ENCODE peak calls at places on chromosome 16, in ten cellular contexts. T, Q, N, D, L, E, P, Y, A and X are unnamed samples.

GRCh38 chr16:5884339-5884738 is 786.7 kb upstream of the EEF2KMT start:
- DNase-seq in T (no peak), Q (no peak), N (no peak), D (no peak), L (no peak), E (no peak), P (no peak), Y (no peak), A (no peak), X (no peak)

GRCh38 chr16:73183678-73184092 is 135.8 kb upstream of the ZFHX3 start:
- DNase-seq in T (no peak), Q (peak; percentile 80), N (no peak), D (no peak), L (no peak), E (no peak), P (peak; percentile 24), Y (no peak), A (no peak), X (peak; percentile 82)

GRCh38 chr16:76784530-76784929 is 406.5 kb upstream of the MON1B start:
- DNase-seq in T (no peak), Q (no peak), N (no peak), D (peak; percentile 24), L (no peak), E (no peak), P (no peak), Y (no peak), A (no peak), X (no peak)

GRCh38 chr16:8935989-8936388 is 27.7 kb downstream of the USP7 start:
- DNase-seq in T (peak; percentile 14), Q (no peak), N (no peak), D (peak; percentile 63), L (no peak), E (no peak), P (no peak), Y (no peak), A (no peak), X (no peak)

GRCh38 chr16:23608194-23608593 is 12.1 kb upstream of the NDUFAB1 start:
- DNase-seq in T (peak; percentile 84), Q (no peak), N (no peak), D (no peak), L (no peak), E (peak; percentile 33), P (peak; percentile 87), Y (no peak), A (peak; percentile 63), X (peak; percentile 95)

GRCh38 chr16:75921281-75921680 is 195.0 kb upstream of the CPHXL start:
- DNase-seq in T (no peak), Q (no peak), N (no peak), D (no peak), L (no peak), E (no peak), P (no peak), Y (no peak), A (no peak), X (no peak)

GRCh38 chr16:57017251-57017650 is 27.9 kb downstream of the NLRC5 start:
- DNase-seq in T (no peak), Q (no peak), N (no peak), D (no peak), L (no peak), E (no peak), P (peak; percentile 77), Y (no peak), A (no peak), X (peak; percentile 69)

GRCh38 chr16:2008009-2008526 is 1.6 kb downstream of the ZNF598 start:
- DNase-seq in T (peak; percentile 98), Q (peak; percentile 94), N (peak; percentile 65), D (peak; percentile 56), L (no peak), E (peak; percentile 88), P (peak; percentile 77), Y (peak; percentile 95), A (no peak), X (peak; percentile 72)

GRCh38 chr16:66950971-66951790 is 9.9 kb upstream of the CES3 start:
- DNase-seq in T (no peak), Q (no peak), N (no peak), D (no peak), L (no peak), E (no peak), P (no peak), Y (no peak), A (no peak), X (no peak)

GRCh38 chr16:9443864-9444263 is 352.4 kb downstream of the HAPSTR1 start:
- DNase-seq in T (no peak), Q (no peak), N (no peak), D (no peak), L (no peak), E (no peak), P (no peak), Y (no peak), A (no peak), X (no peak)

GRCh38 chr16:82758406-82758805 is 131.6 kb downstream of the CDH13 start:
- DNase-seq in T (no peak), Q (no peak), N (no peak), D (no peak), L (no peak), E (no peak), P (no peak), Y (no peak), A (no peak), X (no peak)

DNA sequence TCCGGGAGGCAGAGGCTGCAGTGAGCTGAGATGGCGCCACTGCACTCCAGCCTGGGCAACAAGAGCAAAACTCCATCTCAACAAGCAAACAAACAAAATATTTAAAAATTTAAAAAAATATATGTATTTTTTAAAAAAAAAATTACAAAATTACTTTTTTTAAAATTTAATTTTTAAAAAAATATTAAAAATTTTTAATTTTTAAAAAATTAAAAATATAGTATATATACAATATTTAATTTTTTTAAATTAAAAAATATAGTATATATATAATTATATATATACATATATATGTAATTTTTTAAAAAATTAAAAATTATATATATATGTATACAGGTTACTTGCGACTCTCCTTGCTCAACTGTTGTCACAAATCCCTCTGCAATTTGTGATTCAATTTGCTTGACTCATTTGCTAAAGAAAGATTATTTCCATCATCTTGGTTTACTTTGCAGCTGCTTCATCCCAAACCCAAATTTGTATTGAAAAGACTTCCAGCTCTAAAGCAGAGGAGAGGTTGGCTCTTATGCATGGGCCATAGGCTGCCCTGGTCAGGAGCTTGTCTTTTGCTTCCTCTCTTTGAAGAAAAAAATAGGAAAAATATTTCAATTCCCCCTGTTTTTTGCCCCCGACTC is 247.4 kb upstream of the IRX3 start:
- DNase-seq in T (no peak), Q (no peak), N (no peak), D (no peak), L (no peak), E (no peak), P (no peak), Y (no peak), A (no peak), X (no peak)
- TF ChIP-seq CTCF in T (no peak), Q (no peak), N (no peak), D (no peak), L (no peak), E (no peak), P (no peak), Y (no peak), A (no peak), X (no peak)

GRCh38 chr16:85853641-85854545 is 45.1 kb upstream of the IRF8 start:
- DNase-seq in T (no peak), Q (no peak), N (no peak), D (no peak), L (no peak), E (no peak), P (no peak), Y (peak; percentile 40), A (no peak), X (no peak)

GRCh38 chr16:85856585-85856984 is 42.4 kb upstream of the IRF8 start:
- DNase-seq in T (no peak), Q (no peak), N (no peak), D (peak; percentile 70), L (no peak), E (no peak), P (no peak), Y (no peak), A (no peak), X (no peak)

GRCh38 chr16:85854935-85855334 is 44.0 kb upstream of the IRF8 start:
- DNase-seq in T (no peak), Q (no peak), N (no peak), D (no peak), L (no peak), E (no peak), P (no peak), Y (no peak), A (no peak), X (no peak)

GRCh38 chr16:85857406-85857805 is 41.6 kb upstream of the IRF8 start:
- DNase-seq in T (no peak), Q (no peak), N (no peak), D (no peak), L (no peak), E (no peak), P (no peak), Y (peak; percentile 50), A (no peak), X (no peak)

GRCh38 chr16:85856054-85856453 is 42.9 kb upstream of the IRF8 start:
- DNase-seq in T (no peak), Q (no peak), N (no peak), D (no peak), L (no peak), E (no peak), P (no peak), Y (peak; percentile 34), A (no peak), X (no peak)
- TF ChIP-seq CTCF in T (no peak), Q (no peak), N (no peak), D (no peak), L (no peak), E (no peak), P (no peak), Y (no peak), A (no peak), X (no peak)

DNA sequence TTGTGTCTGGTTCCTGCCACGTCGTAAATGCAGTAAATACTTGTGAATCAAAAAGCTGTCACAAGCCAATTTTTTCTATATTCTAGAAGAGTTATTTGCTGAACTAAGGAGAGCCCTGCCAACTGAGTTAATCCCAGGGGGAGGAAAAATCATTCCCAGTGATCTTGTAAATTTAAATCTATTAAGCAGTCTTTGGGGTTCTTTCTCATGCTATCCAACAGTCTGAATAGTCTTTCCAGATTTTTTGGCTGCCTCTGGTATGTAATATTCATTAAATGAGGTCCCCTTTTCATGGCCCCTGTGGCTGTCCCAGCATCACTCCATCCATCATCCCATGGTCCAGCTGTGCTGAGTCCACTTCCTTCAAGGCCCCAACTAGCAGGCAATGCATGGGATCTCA is 46.7 kb downstream of the VAT1L start:
- DNase-seq in T (no peak), Q (peak; percentile 71), N (no peak), D (no peak), L (no peak), E (no peak), P (no peak), Y (no peak), A (no peak), X (no peak)
- TF ChIP-seq CTCF in T (no peak), Q (no peak), N (no peak), D (no peak), L (no peak), E (no peak), P (no peak), Y (no peak), A (no peak), X (no peak)

DNA sequence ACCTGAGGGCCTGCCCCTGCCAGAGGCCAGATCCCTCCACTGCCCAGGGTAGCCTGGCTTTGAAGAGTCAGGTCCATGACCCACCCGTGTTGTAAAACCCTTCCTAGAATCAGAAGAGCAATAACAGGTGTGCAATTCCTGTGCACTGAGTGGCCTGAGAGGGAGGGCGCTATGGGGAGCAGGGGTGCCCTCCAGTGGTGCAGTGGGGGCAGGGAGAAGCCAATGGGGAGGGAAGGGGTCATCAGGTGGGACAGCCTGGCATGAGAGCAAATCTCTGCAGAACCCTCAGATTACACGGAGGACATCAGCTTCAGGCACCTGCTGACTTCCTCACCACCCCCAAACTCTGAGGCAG is 72.9 kb upstream of the ZNF469 start:
- DNase-seq in T (no peak), Q (no peak), N (no peak), D (no peak), L (no peak), E (no peak), P (no peak), Y (no peak), A (no peak), X (no peak)
- TF ChIP-seq CTCF in T (peak; percentile 13), Q (no peak), N (no peak), D (no peak), L (no peak), E (peak; percentile 28), P (no peak), Y (no peak), A (peak; percentile 36), X (no peak)